ENCODE peak calls at places on chromosomes 1 and 21, in eight cellular contexts. One of them, this sample, is unnamed.

GRCh38 chr1:180301135-180301737 is 71.2 kb downstream of the LHX4 start:
- DNase-seq in Peyer's patch: no peak
- DNase-seq in A549: no peak
- DNase-seq in heart right ventricle: no peak
- DNase-seq in foreskin fibroblast: peak; percentile 37
- DNase-seq in Calu3: no peak
- DNase-seq in mucosa of descending colon: no peak
- DNase-seq in thoracic aorta: no peak
- DNase-seq in this sample: no peak

GRCh38 chr1:62905309-62905708 is 121.4 kb downstream of the ATG4C start:
- DNase-seq in A549: no peak
- DNase-seq in heart right ventricle: no peak
- DNase-seq in foreskin fibroblast: no peak
- DNase-seq in Peyer's patch: no peak
- DNase-seq in thoracic aorta: no peak
- DNase-seq in mucosa of descending colon: no peak
- DNase-seq in Calu3: no peak
- DNase-seq in this sample: no peak

GRCh38 chr1:233909195-233909594 is 4.7 kb downstream of the SLC35F3 start:
- DNase-seq in heart right ventricle: no peak
- DNase-seq in Calu3: no peak
- DNase-seq in Peyer's patch: no peak
- DNase-seq in A549: peak; percentile 53
- DNase-seq in mucosa of descending colon: no peak
- DNase-seq in thoracic aorta: no peak
- DNase-seq in foreskin fibroblast: no peak
- DNase-seq in this sample: no peak

GRCh38 chr1:99681583-99681982 is 35.7 kb downstream of the PALMD start:
- DNase-seq in heart right ventricle: peak; percentile 33
- DNase-seq in thoracic aorta: no peak
- DNase-seq in foreskin fibroblast: peak; percentile 45
- DNase-seq in Calu3: no peak
- DNase-seq in Peyer's patch: no peak
- DNase-seq in mucosa of descending colon: no peak
- DNase-seq in A549: no peak
- DNase-seq in this sample: no peak

GRCh38 chr1:203592156-203592555 is 34.5 kb upstream of the ATP2B4 start:
- DNase-seq in foreskin fibroblast: peak; percentile 29
- DNase-seq in Peyer's patch: no peak
- DNase-seq in thoracic aorta: no peak
- DNase-seq in Calu3: no peak
- DNase-seq in mucosa of descending colon: no peak
- DNase-seq in A549: no peak
- DNase-seq in heart right ventricle: no peak
- DNase-seq in this sample: no peak

GRCh38 chr1:92953491-92953890 is 7.8 kb downstream of the DIPK1A start:
- DNase-seq in thoracic aorta: no peak
- DNase-seq in foreskin fibroblast: no peak
- DNase-seq in Peyer's patch: peak; percentile 66
- DNase-seq in mucosa of descending colon: no peak
- DNase-seq in A549: no peak
- DNase-seq in Calu3: no peak
- DNase-seq in heart right ventricle: no peak
- DNase-seq in this sample: no peak

GRCh38 chr21:39444406-39445145 is 1.0 kb downstream of the LCA5L start:
- DNase-seq in thoracic aorta: no peak
- DNase-seq in foreskin fibroblast: peak; percentile 63
- DNase-seq in heart right ventricle: no peak
- DNase-seq in mucosa of descending colon: peak; percentile 17
- DNase-seq in Peyer's patch: no peak
- DNase-seq in A549: peak; percentile 8
- DNase-seq in Calu3: no peak
- DNase-seq in this sample: no peak

GRCh38 chr1:81158592-81158991 is 642.1 kb upstream of the ADGRL2 start:
- DNase-seq in thoracic aorta: no peak
- DNase-seq in foreskin fibroblast: peak; percentile 62
- DNase-seq in heart right ventricle: no peak
- DNase-seq in mucosa of descending colon: no peak
- DNase-seq in A549: no peak
- DNase-seq in Calu3: no peak
- DNase-seq in Peyer's patch: no peak
- DNase-seq in this sample: no peak

GRCh38 chr1:53552981-53553733 is 94.0 kb downstream of the DMRTB1 start:
- DNase-seq in A549: no peak
- DNase-seq in Peyer's patch: peak; percentile 32
- DNase-seq in mucosa of descending colon: no peak
- DNase-seq in Calu3: no peak
- DNase-seq in heart right ventricle: no peak
- DNase-seq in foreskin fibroblast: no peak
- DNase-seq in thoracic aorta: no peak
- DNase-seq in this sample: no peak

DNA sequence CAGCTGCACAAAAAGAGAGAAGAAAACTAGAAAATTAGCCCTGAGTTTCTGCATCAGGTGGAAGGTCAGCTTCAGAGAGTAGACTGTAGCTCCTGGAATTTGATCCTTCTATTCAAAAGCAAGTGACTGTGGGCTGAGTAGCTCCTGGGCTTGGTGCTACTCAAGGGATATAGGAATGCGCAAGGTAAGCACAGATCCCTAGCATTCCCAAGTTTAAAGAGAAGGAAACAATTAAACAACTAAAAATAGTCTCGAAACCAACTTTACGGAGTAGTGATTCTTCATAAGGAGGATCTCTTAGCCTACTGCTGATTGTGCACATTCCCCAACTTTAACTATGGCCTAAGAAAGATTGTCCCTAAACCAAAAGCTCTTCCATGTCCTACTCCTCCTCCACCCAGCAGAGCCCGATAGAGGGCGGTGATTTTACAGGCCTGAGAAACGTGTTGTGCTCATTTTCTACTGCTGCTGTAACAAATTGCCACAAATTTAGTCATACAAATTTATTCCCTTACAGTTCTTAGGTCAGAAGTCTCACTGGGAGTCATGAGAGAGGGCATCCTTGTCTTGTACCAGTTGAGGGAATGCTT is 226.5 kb upstream of the CAMK1G start:
- DNase-seq in Peyer's patch: no peak
- DNase-seq in heart right ventricle: no peak
- DNase-seq in A549: no peak
- DNase-seq in foreskin fibroblast: no peak
- DNase-seq in mucosa of descending colon: no peak
- DNase-seq in thoracic aorta: no peak
- DNase-seq in Calu3: no peak
- DNase-seq in this sample: no peak
- TF ChIP-seq CTCF in Peyer's patch: no peak
- TF ChIP-seq CTCF in heart right ventricle: no peak
- TF ChIP-seq CTCF in A549: no peak
- TF ChIP-seq CTCF in foreskin fibroblast: no peak
- TF ChIP-seq CTCF in mucosa of descending colon: no peak
- TF ChIP-seq CTCF in thoracic aorta: no peak
- TF ChIP-seq CTCF in Calu3: no peak
- TF ChIP-seq CTCF in this sample: no peak

GRCh38 chr1:156388814-156389137 is 19.8 kb downstream of the RHBG start:
- DNase-seq in thoracic aorta: no peak
- DNase-seq in heart right ventricle: no peak
- DNase-seq in Peyer's patch: no peak
- DNase-seq in A549: no peak
- DNase-seq in mucosa of descending colon: no peak
- DNase-seq in Calu3: no peak
- DNase-seq in foreskin fibroblast: no peak
- DNase-seq in this sample: no peak

GRCh38 chr1:156386134-156386901 is 17.3 kb downstream of the RHBG start:
- DNase-seq in Calu3: no peak
- DNase-seq in heart right ventricle: no peak
- DNase-seq in Peyer's patch: no peak
- DNase-seq in foreskin fibroblast: no peak
- DNase-seq in thoracic aorta: no peak
- DNase-seq in mucosa of descending colon: no peak
- DNase-seq in A549: no peak
- DNase-seq in this sample: no peak

GRCh38 chr1:156389311-156389710 is 20.3 kb downstream of the RHBG start:
- DNase-seq in heart right ventricle: no peak
- DNase-seq in foreskin fibroblast: no peak
- DNase-seq in thoracic aorta: no peak
- DNase-seq in A549: no peak
- DNase-seq in Peyer's patch: no peak
- DNase-seq in Calu3: no peak
- DNase-seq in mucosa of descending colon: no peak
- DNase-seq in this sample: no peak

GRCh38 chr1:156386949-156387898 is 18.2 kb downstream of the RHBG start:
- DNase-seq in foreskin fibroblast: no peak
- DNase-seq in Peyer's patch: no peak
- DNase-seq in thoracic aorta: no peak
- DNase-seq in mucosa of descending colon: no peak
- DNase-seq in Calu3: no peak
- DNase-seq in A549: no peak
- DNase-seq in heart right ventricle: no peak
- DNase-seq in this sample: no peak

DNA sequence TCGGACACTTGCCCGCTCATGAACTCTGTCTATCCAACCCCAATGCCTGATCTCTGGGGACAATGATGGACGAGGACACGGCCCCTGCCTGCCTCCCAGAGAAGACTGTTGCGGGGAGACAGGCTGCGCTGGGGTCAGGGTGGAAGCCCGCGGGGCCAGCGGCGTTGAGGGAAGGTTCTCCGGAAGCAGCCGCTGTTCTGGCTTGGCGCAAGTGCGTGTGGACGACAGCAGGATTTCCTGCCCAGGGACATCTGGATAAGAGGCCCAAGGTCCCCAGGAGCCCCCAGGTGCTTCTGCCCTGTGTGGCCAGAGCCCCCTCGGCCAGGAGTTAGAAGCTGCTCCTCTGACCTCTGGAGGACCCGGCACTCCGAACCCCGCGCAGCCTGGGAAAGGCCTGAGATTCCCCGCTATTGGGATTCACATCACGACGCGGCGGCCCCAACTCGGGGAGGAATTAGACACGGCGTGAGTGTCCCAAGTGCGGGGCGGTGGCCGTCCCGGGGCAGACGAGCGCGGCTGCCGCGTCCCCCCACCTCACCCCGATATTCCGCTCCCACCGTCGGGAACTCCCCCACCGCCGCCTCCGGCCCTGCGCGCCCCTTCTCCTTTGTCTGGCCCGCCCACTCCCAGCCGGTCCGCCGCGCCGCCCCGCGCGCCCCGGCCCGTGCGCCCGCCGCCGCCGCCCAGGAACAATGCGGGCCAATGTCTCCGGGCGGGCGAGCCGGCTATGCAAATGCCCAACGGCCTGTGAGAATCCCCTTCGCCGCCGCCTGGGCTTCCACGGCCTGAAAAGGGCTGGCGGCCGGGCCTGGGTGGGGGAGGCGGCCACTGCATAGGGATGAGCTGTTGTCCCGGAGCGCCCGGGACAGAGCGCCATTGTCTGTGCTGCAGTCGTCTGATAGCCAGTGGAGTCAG is 19.1 kb downstream of the RHBG start:
- DNase-seq in heart right ventricle: no peak
- DNase-seq in thoracic aorta: no peak
- DNase-seq in Calu3: no peak
- DNase-seq in Peyer's patch: no peak
- DNase-seq in A549: no peak
- DNase-seq in foreskin fibroblast: no peak
- DNase-seq in mucosa of descending colon: no peak
- DNase-seq in this sample: no peak
- TF ChIP-seq CTCF in heart right ventricle: no peak
- TF ChIP-seq CTCF in thoracic aorta: no peak
- TF ChIP-seq CTCF in Calu3: no peak
- TF ChIP-seq CTCF in Peyer's patch: no peak
- TF ChIP-seq CTCF in A549: no peak
- TF ChIP-seq CTCF in foreskin fibroblast: no peak
- TF ChIP-seq CTCF in mucosa of descending colon: no peak
- TF ChIP-seq CTCF in this sample: no peak

DNA sequence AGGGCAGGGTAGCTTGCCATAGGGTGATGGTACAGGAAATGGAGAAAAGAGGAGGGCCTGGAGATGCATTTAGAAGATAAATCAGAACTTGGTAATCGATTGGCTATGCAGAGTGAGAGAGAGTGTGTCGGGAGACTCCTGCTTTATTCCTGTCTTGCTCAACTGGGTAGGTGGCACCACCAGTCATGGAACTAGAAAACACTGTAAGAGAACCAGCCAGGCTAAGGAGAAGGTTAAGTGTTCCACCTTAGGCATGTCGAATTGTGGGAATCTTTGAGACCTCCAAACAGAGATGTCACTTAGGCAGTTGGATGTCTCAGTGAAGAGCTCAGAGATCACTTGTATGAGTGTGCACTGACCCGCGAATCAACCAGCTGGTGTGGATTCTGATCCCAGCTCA is 28.7 kb upstream of the RD3 start:
- DNase-seq in heart right ventricle: no peak
- DNase-seq in A549: no peak
- DNase-seq in thoracic aorta: no peak
- DNase-seq in foreskin fibroblast: peak; percentile 17
- DNase-seq in Peyer's patch: no peak
- DNase-seq in Calu3: peak; percentile 32
- DNase-seq in mucosa of descending colon: peak; percentile 43
- DNase-seq in this sample: no peak
- TF ChIP-seq CTCF in heart right ventricle: no peak
- TF ChIP-seq CTCF in A549: peak; percentile 15
- TF ChIP-seq CTCF in thoracic aorta: no peak
- TF ChIP-seq CTCF in foreskin fibroblast: no peak
- TF ChIP-seq CTCF in Peyer's patch: no peak
- TF ChIP-seq CTCF in Calu3: no peak
- TF ChIP-seq CTCF in mucosa of descending colon: no peak
- TF ChIP-seq CTCF in this sample: peak; percentile 32

GRCh38 chr1:228794810-228795209 is 59.5 kb downstream of the RHOU start:
- DNase-seq in foreskin fibroblast: no peak
- DNase-seq in A549: no peak
- DNase-seq in mucosa of descending colon: no peak
- DNase-seq in heart right ventricle: no peak
- DNase-seq in Peyer's patch: no peak
- DNase-seq in thoracic aorta: no peak
- DNase-seq in Calu3: no peak
- DNase-seq in this sample: no peak

GRCh38 chr1:228794173-228794572 is 58.9 kb downstream of the RHOU start:
- DNase-seq in Peyer's patch: no peak
- DNase-seq in A549: no peak
- DNase-seq in Calu3: no peak
- DNase-seq in foreskin fibroblast: no peak
- DNase-seq in mucosa of descending colon: no peak
- DNase-seq in heart right ventricle: no peak
- DNase-seq in thoracic aorta: no peak
- DNase-seq in this sample: no peak

GRCh38 chr1:228791782-228792181 is 56.5 kb downstream of the RHOU start:
- DNase-seq in foreskin fibroblast: no peak
- DNase-seq in A549: no peak
- DNase-seq in Calu3: no peak
- DNase-seq in heart right ventricle: no peak
- DNase-seq in thoracic aorta: no peak
- DNase-seq in mucosa of descending colon: no peak
- DNase-seq in Peyer's patch: no peak
- DNase-seq in this sample: no peak

GRCh38 chr1:228793032-228793431 is 57.8 kb downstream of the RHOU start:
- DNase-seq in Peyer's patch: no peak
- DNase-seq in heart right ventricle: no peak
- DNase-seq in thoracic aorta: no peak
- DNase-seq in foreskin fibroblast: no peak
- DNase-seq in Calu3: no peak
- DNase-seq in mucosa of descending colon: no peak
- DNase-seq in A549: no peak
- DNase-seq in this sample: no peak

DNA sequence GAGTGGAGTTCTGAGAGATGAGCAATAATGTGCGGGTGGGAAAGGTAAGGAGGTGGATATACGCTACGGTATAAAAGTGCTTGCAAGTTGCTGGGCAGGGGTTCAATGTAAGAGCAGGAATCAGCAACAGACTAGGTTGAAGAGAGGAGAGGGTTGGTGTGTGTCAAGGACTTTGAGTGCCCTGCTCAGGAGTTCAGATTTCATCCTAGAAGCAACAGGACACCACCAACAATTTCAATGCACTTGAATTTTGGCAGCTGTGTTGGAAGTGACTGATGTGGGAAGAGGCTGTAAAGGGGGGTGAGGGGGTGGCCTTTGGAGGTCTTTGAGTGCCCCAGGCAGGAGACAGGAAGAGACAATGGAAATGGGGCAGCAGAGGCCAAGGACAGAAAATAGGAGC is 57.3 kb downstream of the RHOU start:
- DNase-seq in foreskin fibroblast: no peak
- DNase-seq in mucosa of descending colon: no peak
- DNase-seq in Peyer's patch: no peak
- DNase-seq in A549: no peak
- DNase-seq in heart right ventricle: no peak
- DNase-seq in thoracic aorta: no peak
- DNase-seq in Calu3: no peak
- DNase-seq in this sample: no peak
- TF ChIP-seq CTCF in foreskin fibroblast: no peak
- TF ChIP-seq CTCF in mucosa of descending colon: no peak
- TF ChIP-seq CTCF in Peyer's patch: no peak
- TF ChIP-seq CTCF in A549: no peak
- TF ChIP-seq CTCF in heart right ventricle: no peak
- TF ChIP-seq CTCF in thoracic aorta: no peak
- TF ChIP-seq CTCF in Calu3: no peak
- TF ChIP-seq CTCF in this sample: no peak